ENCODE peak calls at places on chromosomes 16 and 17, in five cellular contexts. X, L, T, V and I are unnamed samples.

GRCh38 chr17:59329558-59330313 is 1.7 kb upstream of the YPEL2 start:
- DNase-seq in L (no peak), V (peak; percentile 86), T (peak; percentile 32), X (peak; percentile 58), I (peak; percentile 40)

GRCh38 chr17:74833501-74834361 is 26.0 kb downstream of the GRIN2C start:
- DNase-seq in V (peak; percentile 66), L (no peak), T (no peak), X (peak; percentile 23), I (no peak)

GRCh38 chr17:3532859-3533142 is 24.8 kb downstream of the TRPV3 start:
- DNase-seq in L (no peak), T (no peak), X (no peak), V (no peak), I (no peak)

GRCh38 chr17:27873746-27874145 is 19.4 kb downstream of the LYRM9 start:
- DNase-seq in L (no peak), X (no peak), V (no peak), T (no peak), I (peak; percentile 44)

GRCh38 chr17:2393184-2393953 is 7.5 kb downstream of the MNT start:
- DNase-seq in L (peak; percentile 88), X (peak; percentile 86), T (peak; percentile 65), V (peak; percentile 83), I (peak; percentile 87)

GRCh38 chr17:81459864-81460263 is 52.7 kb downstream of the ACTG1 start:
- DNase-seq in T (no peak), X (no peak), L (no peak), V (no peak), I (no peak)

GRCh38 chr16:11585460-11586374 is 1.0 kb downstream of the LITAF start:
- DNase-seq in V (no peak), L (no peak), T (no peak), X (no peak), I (no peak)

GRCh38 chr16:66542396-66542795 is 7.5 kb downstream of the TK2 start:
- DNase-seq in X (no peak), V (no peak), T (no peak), L (no peak), I (no peak)

GRCh38 chr17:59361916-59362810 is 30.7 kb downstream of the YPEL2 start:
- DNase-seq in T (no peak), L (no peak), V (peak; percentile 74), X (no peak), I (no peak)

GRCh38 chr16:88972349-88972748 is 4.7 kb downstream of the CBFA2T3 start:
- DNase-seq in L (no peak), V (no peak), X (no peak), T (no peak), I (no peak)

GRCh38 chr17:79651266-79651665 is 40.4 kb upstream of the RBFOX3 start:
- DNase-seq in L (no peak), X (no peak), V (no peak), T (no peak), I (peak; percentile 0)